ENCODE peak calls at places on chromosomes 7 and 10, in five cellular contexts. O is cardiac fibroblast; J is CD8-positive, alpha-beta memory T cell; Y is non-pigmented ciliary epithelial cell; W is COR-L47. E is an unnamed sample.

GRCh38 chr7:152615052-152615741 is 60.7 kb downstream of the XRCC2 start:
- DNase-seq in W (peak; percentile 96), J (no peak), O (no peak), Y (no peak), E (no peak)

GRCh38 chr7:84705701-84706100 is 481.2 kb downstream of the SEMA3D start:
- DNase-seq in Y (no peak), J (no peak), W (no peak), O (no peak), E (no peak)

GRCh38 chr7:119010635-119011034 is 786.1 kb downstream of the ANKRD7 start:
- DNase-seq in W (no peak), J (no peak), Y (no peak), O (no peak), E (no peak)

GRCh38 chr10:132310701-132311337 is 3.1 kb upstream of the STK32C start:
- DNase-seq in O (no peak), W (no peak), J (no peak), Y (no peak), E (no peak)

GRCh38 chr10:99329238-99329890 is at the start of gene CNNM1:
- DNase-seq in W (no peak), J (no peak), Y (no peak), O (peak; percentile 19), E (no peak)

GRCh38 chr10:14325325-14325955 is 5.3 kb downstream of the FRMD4A start:
- DNase-seq in J (peak; percentile 53), W (no peak), O (peak; percentile 10), Y (no peak), E (no peak)

GRCh38 chr10:8044908-8045727 is 9.4 kb upstream of the GATA3 start:
- DNase-seq in J (peak; percentile 47), O (no peak), W (no peak), Y (no peak), E (no peak)

GRCh38 chr10:21145751-21146445 is 248.8 kb upstream of the NEBL start:
- DNase-seq in O (no peak), W (no peak), J (no peak), Y (no peak), E (no peak)

GRCh38 chr10:96222441-96222840 is 48.9 kb downstream of the BLNK start:
- DNase-seq in O (no peak), J (no peak), W (no peak), Y (no peak), E (no peak)

GRCh38 chr7:36999851-37000480 is 275.7 kb upstream of the AOAH start:
- DNase-seq in Y (no peak), W (no peak), O (peak; percentile 3), J (no peak), E (no peak)

GRCh38 chr7:100861616-100861985 is 5.6 kb upstream of the TRIP6 start:
- DNase-seq in Y (no peak), O (no peak), J (no peak), W (no peak), E (no peak)

GRCh38 chr7:95828824-95829428 is 56.6 kb downstream of the DYNC1I1 start:
- DNase-seq in W (no peak), Y (peak; percentile 1), J (no peak), O (no peak), E (no peak)

GRCh38 chr10:28719789-28720436 is 42.6 kb downstream of the BAMBI start:
- DNase-seq in J (no peak), W (no peak), Y (no peak), O (peak; percentile 65), E (no peak)

GRCh38 chr10:132115736-132116135 is 50.0 kb downstream of the JAKMIP3 start:
- DNase-seq in W (no peak), Y (no peak), J (peak; percentile 27), O (peak; percentile 22), E (no peak)

GRCh38 chr7:39595102-39595620 is 28.2 kb upstream of the RALA start:
- DNase-seq in J (no peak), O (peak; percentile 79), Y (no peak), W (peak; percentile 42), E (no peak)

GRCh38 chr7:22860784-22861482 is 38.3 kb upstream of the TOMM7 start:
- DNase-seq in O (peak; percentile 50), W (no peak), Y (no peak), J (no peak), E (no peak)

GRCh38 chr10:66239062-66239461 is 686.8 kb upstream of the LRRTM3 start:
- DNase-seq in O (no peak), J (no peak), W (no peak), Y (no peak), E (no peak)

GRCh38 chr7:101465576-101466196 is 103.0 kb downstream of the COL26A1 start:
- DNase-seq in Y (no peak), W (no peak), O (peak; percentile 5), J (no peak), E (no peak)

GRCh38 chr7:94223375-94224084 is 171.2 kb upstream of the COL1A2 start:
- DNase-seq in O (peak; percentile 65), Y (no peak), J (no peak), W (peak; percentile 78), E (no peak)

GRCh38 chr7:101586971-101587370 is 42.1 kb downstream of the MYL10 start:
- DNase-seq in J (no peak), Y (no peak), W (no peak), O (no peak), E (no peak)

GRCh38 chr10:119652361-119652760 is 1.2 kb downstream of the BAG3 start:
- DNase-seq in W (peak; percentile 2), J (no peak), Y (no peak), O (peak; percentile 72), E (no peak)

GRCh38 chr10:7819126-7819470 is 793 bp downstream of the TAF3 start:
- DNase-seq in J (no peak), W (no peak), Y (peak; percentile 6), O (peak; percentile 59), E (no peak)